ENCODE peak calls at places on chromosomes 5 and 9, in five cellular contexts. S is fibroblast of lung, C is iPS DF 6.9, N is endodermal cell, F is aorta. B is an unnamed sample.

GRCh38 chr5:34452170-34452828 is 203.8 kb upstream of the RAI14 start:
- DNase-seq in F (no peak), N (peak; percentile 48), C (peak; percentile 58), S (peak; percentile 11), B (no peak)

GRCh38 chr5:130198927-130199326 is 294.7 kb downstream of the CHSY3 start:
- DNase-seq in C (peak; percentile 16), F (no peak), N (peak; percentile 74), S (peak; percentile 28), B (no peak)

GRCh38 chr5:172871561-172871960 is 37.5 kb downstream of the ERGIC1 start:
- DNase-seq in S (no peak), C (no peak), F (no peak), N (no peak), B (no peak)

GRCh38 chr5:159310492-159310891 is 19.8 kb downstream of the IL12B start:
- DNase-seq in C (no peak), S (peak; percentile 51), N (peak; percentile 81), F (no peak), B (no peak)

GRCh38 chr5:58887721-58888409 is 305.0 kb downstream of the RAB3C start:
- DNase-seq in C (no peak), F (peak; percentile 80), N (no peak), S (peak; percentile 2), B (no peak)

GRCh38 chr9:74379718-74380117 is 117.4 kb upstream of the RORB start:
- DNase-seq in N (peak; percentile 85), S (peak; percentile 21), F (no peak), C (peak; percentile 70), B (no peak)

GRCh38 chr9:72390896-72391295 is 25.9 kb upstream of the ZFAND5 start:
- DNase-seq in N (no peak), F (no peak), S (no peak), C (no peak), B (no peak)

GRCh38 chr5:149046196-149046829 is 16.5 kb downstream of the SH3TC2 start:
- DNase-seq in S (peak; percentile 79), C (no peak), F (no peak), N (no peak), B (no peak)

GRCh38 chr5:84239509-84239908 is 145.2 kb downstream of the EDIL3 start:
- DNase-seq in S (peak; percentile 73), C (no peak), F (no peak), N (no peak), B (no peak)

GRCh38 chr9:16575142-16575877 is 295.2 kb downstream of the BNC2 start:
- DNase-seq in S (no peak), C (no peak), N (peak; percentile 50), F (no peak), B (no peak)

GRCh38 chr5:73655521-73656160 is 29.6 kb downstream of the ARHGEF28 start:
- DNase-seq in C (no peak), S (no peak), N (no peak), F (peak; percentile 59), B (no peak)
- H3K27ac ChIP-seq in C (no peak overlapping the region), S (no peak overlapping the region), N (no peak overlapping the region), F (peak overlapping the region; percentile 63), B (no peak overlapping the region)

GRCh38 chr5:16884595-16884994 is 51.5 kb downstream of the MYO10 start:
- DNase-seq in S (no peak), F (no peak), N (no peak), C (no peak), B (no peak)

GRCh38 chr5:16885635-16886365 is 50.3 kb downstream of the MYO10 start:
- DNase-seq in C (no peak), N (no peak), S (no peak), F (no peak), B (no peak)

GRCh38 chr5:16886793-16887345 is 49.2 kb downstream of the MYO10 start:
- DNase-seq in S (no peak), N (no peak), C (no peak), F (no peak), B (no peak)

GRCh38 chr5:16888694-16889124 is 47.4 kb downstream of the MYO10 start:
- DNase-seq in C (no peak), F (no peak), S (peak; percentile 65), N (no peak), B (no peak)

DNA sequence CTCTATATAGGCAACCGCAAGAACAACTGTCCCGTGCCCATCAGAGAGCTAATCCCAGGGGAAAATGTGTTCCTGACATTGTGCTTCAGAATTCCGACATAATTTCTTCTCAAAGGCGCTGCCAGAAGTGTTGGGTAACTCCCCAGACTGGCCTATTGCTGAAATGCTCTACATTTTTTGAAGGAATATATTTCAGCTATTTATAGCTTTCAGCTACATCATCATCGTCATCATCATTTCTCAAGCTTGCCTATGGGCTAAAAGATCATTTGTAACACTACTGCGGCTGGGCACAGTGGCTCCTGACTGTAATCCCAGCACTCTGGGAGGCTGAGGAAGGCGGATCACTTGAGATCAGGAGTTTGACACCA is 49.7 kb downstream of the MYO10 start:
- DNase-seq in N (no peak), F (peak; percentile 47), S (peak; percentile 82), C (no peak), B (no peak)
- H3K27ac ChIP-seq in N (no peak overlapping the region), F (peak overlapping the region; percentile 91), S (peak overlapping the region; percentile 68), C (no peak overlapping the region), B (peak overlapping the region; percentile 71)

DNA sequence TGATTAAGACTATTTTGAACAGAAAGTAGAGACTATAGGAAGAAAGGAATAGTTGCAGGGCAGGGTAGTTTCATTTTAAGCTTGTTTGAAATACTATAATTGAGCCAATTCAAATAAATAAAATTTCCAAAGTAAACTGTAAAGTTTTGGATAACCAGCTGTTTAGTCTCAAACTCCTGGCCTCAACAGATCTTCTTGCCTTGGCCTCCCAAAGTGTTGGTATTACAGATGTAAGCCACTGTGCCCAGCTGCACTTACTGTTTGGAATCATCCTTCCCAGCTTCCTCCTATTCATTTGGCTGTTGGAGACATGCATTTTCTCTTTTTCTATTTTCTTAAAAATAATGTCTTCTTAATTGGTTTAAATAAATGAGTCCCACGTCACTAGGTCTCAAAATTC is 231.0 kb downstream of the NNT start:
- DNase-seq in C (no peak), F (no peak), N (no peak), S (no peak), B (no peak)
- H3K27ac ChIP-seq in C (no peak overlapping the region), F (no peak overlapping the region), N (no peak overlapping the region), S (no peak overlapping the region), B (no peak overlapping the region)

DNA sequence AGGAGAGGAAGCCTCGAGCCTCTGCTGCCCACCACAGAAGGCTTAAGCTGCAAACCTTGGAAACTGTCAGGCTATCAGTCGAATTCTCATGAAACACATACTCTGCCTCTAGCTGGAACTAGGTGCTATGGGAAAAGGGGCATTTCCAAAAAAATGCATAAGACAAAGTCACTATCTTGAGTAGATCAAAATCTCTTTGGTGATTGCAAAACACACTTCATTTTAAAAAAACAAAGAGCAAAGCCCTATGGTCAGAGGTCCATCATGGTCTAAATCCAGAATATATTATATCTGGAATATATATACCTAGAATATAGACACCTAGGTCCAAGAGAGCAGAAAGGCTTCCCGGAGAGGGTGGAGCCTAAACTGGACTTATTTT is 59.8 kb downstream of the ENC1 start:
- DNase-seq in N (no peak), S (no peak), F (no peak), C (no peak), B (no peak)
- H3K27ac ChIP-seq in N (no peak overlapping the region), S (no peak overlapping the region), F (no peak overlapping the region), C (no peak overlapping the region), B (no peak overlapping the region)

DNA sequence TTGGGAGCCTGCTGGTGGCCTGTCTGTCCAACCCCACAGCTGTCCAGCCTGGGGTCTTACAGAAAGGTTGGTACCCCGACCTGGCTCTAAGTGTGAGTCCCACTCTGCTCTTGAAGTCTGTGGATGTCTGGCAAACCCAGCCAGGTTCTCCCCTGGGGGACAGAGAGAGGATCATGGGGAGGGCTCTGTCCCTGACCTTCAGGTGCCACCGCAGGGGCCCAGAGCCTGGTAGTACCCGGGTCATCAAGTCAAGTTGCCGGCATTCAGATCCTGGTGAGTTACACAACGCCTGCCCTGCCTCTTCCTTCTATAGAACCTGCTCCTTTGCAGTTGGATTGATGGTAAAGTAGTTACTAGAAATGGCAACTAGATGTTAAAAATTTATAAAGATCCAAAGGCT is 66.7 kb downstream of the ADAMTS2 start:
- DNase-seq in N (no peak), F (peak; percentile 41), C (no peak), S (no peak), B (no peak)
- H3K27ac ChIP-seq in N (peak overlapping the region; percentile 49), F (no peak overlapping the region), C (no peak overlapping the region), S (peak overlapping the region; percentile 53), B (peak overlapping the region; percentile 67)

DNA sequence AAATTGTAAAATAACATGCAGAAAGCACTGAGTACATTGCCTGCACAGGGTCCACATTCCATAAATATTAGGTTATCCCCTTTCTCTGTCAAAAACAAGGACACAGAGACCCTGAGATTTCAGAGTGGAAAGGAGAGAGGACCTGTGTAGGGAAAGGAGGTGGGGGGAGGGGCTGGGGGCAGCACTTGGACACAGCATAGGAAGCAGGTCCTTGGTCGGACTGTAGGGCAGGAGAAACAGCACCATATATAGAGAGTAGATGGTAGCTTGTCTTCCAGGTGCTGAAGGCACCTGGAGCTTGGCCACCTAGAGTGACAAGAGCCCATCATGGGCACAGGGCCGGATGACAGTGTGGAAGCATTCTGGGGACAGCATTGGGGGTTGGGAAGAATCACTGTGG is 2.4 kb downstream of the TPM2 start:
- DNase-seq in C (no peak), F (no peak), N (no peak), S (no peak), B (no peak)
- H3K27ac ChIP-seq in C (no peak overlapping the region), F (peak overlapping the region; percentile 6), N (no peak overlapping the region), S (no peak overlapping the region), B (peak overlapping the region; percentile 96)

GRCh38 chr9:85925493-85925892 is 15.5 kb upstream of the NAA35 start:
- DNase-seq in F (no peak), C (no peak), N (no peak), S (no peak), B (no peak)

GRCh38 chr9:85931495-85931894 is 9.5 kb upstream of the NAA35 start:
- DNase-seq in F (no peak), N (no peak), C (no peak), S (no peak), B (no peak)

DNA sequence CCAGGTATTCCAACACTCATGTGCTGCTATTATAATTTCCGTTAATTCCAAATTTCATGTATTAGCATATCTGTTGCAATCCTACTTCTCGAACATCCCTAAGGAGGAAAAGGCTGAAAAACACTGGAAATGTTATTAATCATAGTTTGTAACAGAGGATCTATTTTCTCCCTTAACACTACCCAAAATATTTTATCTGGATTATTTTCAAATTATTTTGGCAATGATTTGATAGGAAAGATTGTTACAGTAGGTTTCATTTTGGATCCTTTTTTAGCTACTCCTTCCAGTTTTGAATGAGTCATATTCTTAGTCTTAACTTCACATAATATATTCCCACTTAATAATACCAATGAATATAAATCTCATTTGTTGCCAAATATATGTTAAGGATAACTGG is 13.9 kb upstream of the NAA35 start:
- DNase-seq in F (no peak), C (no peak), S (peak; percentile 5), N (no peak), B (no peak)
- H3K27ac ChIP-seq in F (no peak overlapping the region), C (no peak overlapping the region), S (no peak overlapping the region), N (no peak overlapping the region), B (no peak overlapping the region)

DNA sequence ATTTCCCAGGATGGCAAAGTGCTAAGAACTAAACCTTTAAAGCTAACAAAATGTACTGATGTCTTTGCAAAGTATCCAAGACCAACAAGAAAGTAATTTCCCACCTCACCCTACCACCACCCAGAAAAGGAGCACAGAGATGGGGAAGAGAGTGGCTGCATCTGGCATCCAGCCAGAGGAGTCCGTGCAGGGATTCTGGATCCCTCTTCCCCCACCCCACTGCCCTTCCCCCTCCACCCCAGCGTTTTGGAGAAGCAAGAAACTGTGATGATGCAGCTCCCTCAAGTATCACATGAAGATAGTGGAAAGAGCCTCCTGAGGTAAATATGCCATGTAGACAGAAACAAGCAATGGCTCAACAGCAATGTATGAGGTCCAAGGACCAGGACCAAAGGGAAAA is 153.8 kb downstream of the DEPDC1B start:
- DNase-seq in F (peak; percentile 67), N (no peak), S (no peak), C (no peak), B (no peak)
- H3K27ac ChIP-seq in F (no peak overlapping the region), N (no peak overlapping the region), S (no peak overlapping the region), C (no peak overlapping the region), B (no peak overlapping the region)

GRCh38 chr9:136411358-136411757 is 900 bp downstream of the PMPCA start:
- DNase-seq in C (no peak), F (no peak), S (no peak), N (no peak), B (no peak)
- H3K27ac ChIP-seq in C (no peak overlapping the region), F (no peak overlapping the region), S (peak overlapping the region; percentile 96), N (no peak overlapping the region), B (no peak overlapping the region)

B was measured in vagina.